ENCODE peak calls at places on chromosome 2, in seven cellular contexts. G, V, I, H, P, X and L are unnamed samples.

GRCh38 chr2:217838409-217838831 is 164.4 kb downstream of the TNS1 start:
- DNase-seq in G (no peak), V (no peak), I (no peak), H (no peak), P (peak; percentile 18), X (no peak), L (no peak)

GRCh38 chr2:109644571-109645275 is 30.6 kb downstream of the SOWAHC start:
- DNase-seq in G (no peak), V (peak; percentile 61), I (no peak), H (peak; percentile 84), P (peak; percentile 66), X (no peak), L (no peak)

GRCh38 chr2:58629720-58630119 is 388.6 kb upstream of the FANCL start:
- DNase-seq in G (no peak), V (no peak), I (no peak), H (no peak), P (no peak), X (no peak), L (no peak)

GRCh38 chr2:127591221-127591923 is 54.6 kb upstream of the GPR17 start:
- DNase-seq in G (peak; percentile 64), V (no peak), I (peak; percentile 74), H (peak; percentile 97), P (peak; percentile 90), X (peak; percentile 77), L (peak; percentile 67)

GRCh38 chr2:201205516-201205850 is 22.5 kb downstream of the CASP10 start:
- DNase-seq in G (no peak), V (no peak), I (no peak), H (no peak), P (no peak), X (no peak), L (no peak)

GRCh38 chr2:226983891-226984290 is 148.0 kb downstream of the RHBDD1 start:
- DNase-seq in G (no peak), V (no peak), I (no peak), H (no peak), P (no peak), X (no peak), L (no peak)

GRCh38 chr2:127407091-127407490 is 11.1 kb upstream of the PROC start:
- DNase-seq in G (no peak), V (no peak), I (no peak), H (no peak), P (no peak), X (no peak), L (no peak)

GRCh38 chr2:134408791-134409190 is 154.9 kb downstream of the MGAT5 start:
- DNase-seq in G (no peak), V (no peak), I (no peak), H (no peak), P (no peak), X (no peak), L (no peak)

GRCh38 chr2:27075219-27075871 is 3.1 kb upstream of the EMILIN1 start:
- DNase-seq in G (no peak), V (no peak), I (no peak), H (no peak), P (no peak), X (peak; percentile 66), L (peak; percentile 63)

GRCh38 chr2:8135051-8135675 is 546.7 kb upstream of the ID2 start:
- DNase-seq in G (no peak), V (peak; percentile 58), I (no peak), H (no peak), P (no peak), X (no peak), L (no peak)

GRCh38 chr2:20633794-20634259 is 17.1 kb downstream of the HS1BP3 start:
- DNase-seq in G (no peak), V (no peak), I (no peak), H (no peak), P (no peak), X (no peak), L (peak; percentile 90)

GRCh38 chr2:66538291-66538690 is 103.4 kb downstream of the MEIS1 start:
- DNase-seq in G (no peak), V (no peak), I (no peak), H (no peak), P (no peak), X (no peak), L (no peak)

GRCh38 chr2:236208281-236208900 is 40.2 kb upstream of the GBX2 start:
- DNase-seq in G (no peak), V (peak; percentile 7), I (no peak), H (no peak), P (no peak), X (no peak), L (no peak)

GRCh38 chr2:84999467-85000064 is 28.6 kb downstream of the KCMF1 start:
- DNase-seq in G (no peak), V (no peak), I (no peak), H (no peak), P (no peak), X (no peak), L (no peak)

GRCh38 chr2:101342625-101343008 is 34.1 kb upstream of the RNF149 start:
- DNase-seq in G (no peak), V (no peak), I (no peak), H (no peak), P (no peak), X (no peak), L (no peak)

GRCh38 chr2:119112770-119113488 is 45.6 kb downstream of the C1QL2 start:
- DNase-seq in G (no peak), V (peak; percentile 23), I (no peak), H (peak; percentile 64), P (no peak), X (no peak), L (no peak)

DNA sequence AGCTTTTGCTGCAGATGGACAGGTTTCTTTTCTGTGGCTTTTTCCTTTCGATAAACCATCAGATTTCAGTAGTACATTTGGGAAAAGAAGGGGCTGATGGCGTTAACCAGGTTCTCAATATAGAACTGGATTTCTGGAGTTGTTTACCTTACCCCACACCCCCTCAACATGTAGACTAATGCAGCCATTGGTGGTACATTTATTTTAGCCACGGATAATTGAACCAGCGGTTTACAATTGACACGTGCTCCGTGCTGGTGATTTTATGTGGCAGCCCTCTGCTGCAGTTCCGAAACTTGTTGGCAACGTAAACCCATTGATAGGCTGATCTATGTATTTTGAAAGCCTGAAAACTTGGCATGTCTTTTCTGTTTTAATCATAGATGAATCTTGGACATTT is 5.4 kb downstream of the SOX11 start:
- DNase-seq in G (no peak), V (no peak), I (no peak), H (no peak), P (peak; percentile 35), X (no peak), L (no peak)
- H3K4me3 ChIP-seq in G (no peak overlapping the region), V (peak overlapping the region; percentile 47), I (no peak overlapping the region), H (peak overlapping the region; percentile 99), P (peak overlapping the region; percentile 96), X (peak overlapping the region; percentile 86), L (peak overlapping the region; percentile 41)

GRCh38 chr2:111975053-111975552 is 76.7 kb downstream of the MERTK start:
- DNase-seq in G (peak; percentile 97), V (no peak), I (peak; percentile 33), H (no peak), P (no peak), X (peak; percentile 32), L (no peak)

GRCh38 chr2:111973701-111974100 is 75.3 kb downstream of the MERTK start:
- DNase-seq in G (no peak), V (no peak), I (no peak), H (no peak), P (no peak), X (no peak), L (no peak)

GRCh38 chr2:111975819-111976218 is 77.4 kb downstream of the MERTK start:
- DNase-seq in G (no peak), V (no peak), I (no peak), H (no peak), P (no peak), X (no peak), L (no peak)

GRCh38 chr2:111970453-111970852 is 72.0 kb downstream of the MERTK start:
- DNase-seq in G (no peak), V (no peak), I (no peak), H (no peak), P (no peak), X (no peak), L (no peak)

GRCh38 chr2:111972955-111973565 is 74.7 kb downstream of the MERTK start:
- DNase-seq in G (no peak), V (no peak), I (no peak), H (no peak), P (no peak), X (no peak), L (no peak)
- H3K27ac ChIP-seq in G (no peak overlapping the region), V (peak overlapping the region; percentile 69), I (peak overlapping the region; percentile 51), H (no peak overlapping the region), P (no peak overlapping the region), X (no peak overlapping the region), L (peak overlapping the region; percentile 4)

GRCh38 chr2:42545023-42545713 is 23.3 kb upstream of the MTA3 start:
- DNase-seq in G (no peak), V (no peak), I (no peak), H (no peak), P (no peak), X (no peak), L (no peak)
- H3K4me3 ChIP-seq in G (no peak overlapping the region), V (no peak overlapping the region), I (no peak overlapping the region), H (peak overlapping the region; percentile 41), P (no peak overlapping the region), X (no peak overlapping the region), L (no peak overlapping the region)

GRCh38 chr2:206208900-206209299 is 49.2 kb downstream of the EEF1B2 start:
- DNase-seq in G (no peak), V (no peak), I (no peak), H (no peak), P (no peak), X (no peak), L (no peak)

GRCh38 chr2:206211657-206212255 is 52.1 kb downstream of the EEF1B2 start:
- DNase-seq in G (no peak), V (no peak), I (no peak), H (no peak), P (no peak), X (no peak), L (no peak)

GRCh38 chr2:206217162-206217561 is 57.3 kb upstream of the ZDBF2 start:
- DNase-seq in G (no peak), V (no peak), I (no peak), H (no peak), P (peak; percentile 81), X (no peak), L (no peak)

GRCh38 chr2:206213514-206213845 is 53.8 kb downstream of the EEF1B2 start:
- DNase-seq in G (no peak), V (no peak), I (no peak), H (no peak), P (no peak), X (no peak), L (no peak)

DNA sequence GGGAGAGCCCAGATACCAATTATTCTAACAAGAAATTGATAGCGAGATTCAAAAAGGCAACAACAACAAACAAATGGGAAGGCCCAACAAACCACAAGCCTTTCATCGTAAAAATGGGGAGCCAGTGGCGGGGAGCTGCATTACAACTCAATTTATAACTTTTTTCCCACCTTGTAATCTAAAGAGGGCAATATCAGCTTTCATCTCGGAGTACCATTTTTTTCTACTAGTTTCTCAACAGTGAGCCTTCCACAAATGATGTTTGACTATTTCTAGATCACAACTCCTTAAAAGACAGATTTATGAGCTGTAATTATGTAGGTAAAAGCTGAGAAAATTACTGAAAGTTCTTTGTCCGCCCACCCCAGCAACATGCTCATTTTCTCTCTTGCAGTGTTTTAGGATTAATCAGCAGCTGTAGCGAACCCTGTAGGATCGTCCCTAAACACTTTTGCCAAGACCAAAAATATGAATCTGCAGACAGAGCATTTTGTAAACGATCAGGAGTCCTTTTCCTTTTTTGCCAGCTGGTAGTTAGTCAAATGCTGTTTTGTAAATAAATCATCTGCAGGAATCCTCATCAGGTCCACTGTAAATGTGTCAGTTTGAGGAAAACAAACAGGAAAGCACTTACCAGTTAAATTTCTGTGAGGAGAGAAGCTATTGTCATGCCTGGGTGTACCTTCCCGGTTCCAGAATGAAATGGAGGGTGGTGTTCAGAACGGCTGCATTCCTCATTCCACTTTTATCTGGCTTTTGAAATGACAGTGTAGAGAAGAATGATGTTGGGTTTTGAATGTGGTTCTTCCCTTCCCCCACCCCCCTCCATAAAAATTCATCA is 53.2 kb downstream of the EEF1B2 start:
- DNase-seq in G (no peak), V (no peak), I (no peak), H (no peak), P (no peak), X (peak; percentile 13), L (no peak)
- H3K27ac ChIP-seq in G (no peak overlapping the region), V (peak overlapping the region; percentile 29), I (peak overlapping the region; percentile 41), H (peak overlapping the region; percentile 18), P (peak overlapping the region; percentile 90), X (no peak overlapping the region), L (no peak overlapping the region)